ENCODE peak calls at places on chromosomes 11 and 22, in eight cellular contexts. K is ELF-1; P is HT1080; O is stimulated activated CD4-positive, alpha-beta T cell treated with anti-CD3 and anti-CD28 coated beads, Interleukin-4, amount 100 ng/mL, for 1 hour; Y is left ventricle myocardium superior; Z is HepG2; A is globus pallidus; R is renal cortical epithelial cell. V is an unnamed sample.
A peak's percentile ranks its signal among the peaks of the same experiment; 100 is the strongest.

GRCh38 chr11:37511425-37511933 is 913.4 kb upstream of the RAG2 start:
- DNase-seq in Z (no peak), R (peak; percentile 93), K (no peak), P (no peak), O (no peak), A (no peak), Y (no peak), V (no peak)

GRCh38 chr11:86999859-87000753 is 37.6 kb upstream of the TMEM135 start:
- DNase-seq in Y (peak; percentile 39), K (peak; percentile 95), P (no peak), Z (peak; percentile 99), O (no peak), A (no peak), R (peak; percentile 50), V (no peak)

GRCh38 chr11:113538801-113539200 is 63.6 kb upstream of the DRD2 start:
- DNase-seq in A (no peak), Y (no peak), Z (no peak), O (no peak), R (no peak), K (peak; percentile 33), P (no peak), V (no peak)

GRCh38 chr11:43951231-43951630 is 8.8 kb downstream of the C11orf96 start:
- DNase-seq in Z (no peak), P (no peak), R (no peak), O (no peak), K (peak; percentile 94), A (no peak), Y (no peak), V (no peak)

GRCh38 chr22:39984006-39984405 is 10.7 kb upstream of the FAM83F start:
- DNase-seq in A (no peak), P (no peak), Y (no peak), K (no peak), Z (no peak), O (no peak), R (peak; percentile 67), V (peak; percentile 65)

GRCh38 chr22:35443338-35443737 is 43.4 kb downstream of the MCM5 start:
- DNase-seq in K (no peak), R (no peak), A (no peak), Z (no peak), O (no peak), P (no peak), Y (no peak), V (no peak)

GRCh38 chr11:127919206-127920000 is 668.0 kb downstream of the ETS1 start:
- DNase-seq in Y (no peak), O (no peak), R (peak; percentile 84), Z (no peak), K (no peak), A (no peak), P (peak; percentile 95), V (peak; percentile 51)

GRCh38 chr11:61771995-61772455 is 19.6 kb downstream of the MYRF start:
- DNase-seq in R (peak; percentile 28), A (no peak), K (peak; percentile 86), P (no peak), Y (no peak), Z (no peak), O (no peak), V (no peak)

GRCh38 chr22:30309981-30310672 is 16.6 kb downstream of the TBC1D10A start:
- DNase-seq in Y (no peak), A (no peak), Z (no peak), R (peak; percentile 98), K (no peak), O (no peak), P (no peak), V (no peak)

GRCh38 chr22:19065298-19065859 is 56.8 kb downstream of the DGCR2 start:
- DNase-seq in R (no peak), Y (no peak), A (no peak), O (no peak), K (no peak), Z (no peak), P (no peak), V (no peak)

GRCh38 chr11:128501576-128502549 is 85.5 kb downstream of the ETS1 start:
- DNase-seq in K (no peak), Y (peak; percentile 51), Z (no peak), P (peak; percentile 74), O (no peak), A (peak; percentile 83), R (peak; percentile 83), V (no peak)

GRCh38 chr11:130737866-130738431 is 178.3 kb downstream of the SNX19 start:
- DNase-seq in P (no peak), K (no peak), A (no peak), Y (peak; percentile 83), Z (no peak), R (peak; percentile 33), O (no peak), V (no peak)